ENCODE peak calls at places on chromosomes 1 and 21, in seven cellular contexts. P, S, T, O, M, V and W are unnamed samples.

GRCh38 chr21:35563885-35564451 is 496.4 kb downstream of the SETD4 start:
- DNase-seq in O (peak; percentile 15), V (no peak), P (no peak), M (peak; percentile 98), S (no peak), T (no peak), W (peak; percentile 98)

GRCh38 chr1:160420881-160421842 is 20.8 kb downstream of the VANGL2 start:
- DNase-seq in V (no peak), M (no peak), S (no peak), P (no peak), T (no peak), O (no peak), W (no peak)

GRCh38 chr1:91166106-91166712 is 144.4 kb upstream of the ZNF644 start:
- DNase-seq in M (peak; percentile 43), S (peak; percentile 48), P (no peak), V (peak; percentile 41), O (peak; percentile 43), T (peak; percentile 63), W (peak; percentile 11)

GRCh38 chr1:181135462-181135781 is 46.9 kb downstream of the IER5 start:
- DNase-seq in S (no peak), M (peak; percentile 49), O (no peak), P (no peak), T (peak; percentile 81), V (no peak), W (no peak)

GRCh38 chr1:95366498-95366897 is 132.5 kb downstream of the RWDD3 start:
- DNase-seq in V (no peak), T (no peak), P (no peak), S (no peak), O (no peak), M (no peak), W (no peak)

GRCh38 chr1:70327306-70328076 is 27.0 kb downstream of the ANKRD13C start:
- DNase-seq in T (no peak), P (no peak), V (peak; percentile 53), S (no peak), O (no peak), M (peak; percentile 30), W (no peak)

GRCh38 chr1:241888232-241888631 is 40.2 kb downstream of the EXO1 start:
- DNase-seq in T (no peak), O (no peak), M (peak; percentile 38), V (peak; percentile 21), P (no peak), S (no peak), W (no peak)

GRCh38 chr1:154861607-154862094 is 8.4 kb downstream of the KCNN3 start:
- DNase-seq in O (peak; percentile 58), T (no peak), P (no peak), V (no peak), S (no peak), M (peak; percentile 44), W (no peak)

GRCh38 chr1:56816264-56816663 is 2.9 kb downstream of the FYB2 start:
- DNase-seq in P (no peak), S (no peak), M (no peak), O (no peak), T (no peak), V (no peak), W (no peak)

GRCh38 chr1:152786077-152786476 is at the start of gene LCE1E:
- DNase-seq in M (no peak), O (no peak), S (no peak), T (peak; percentile 29), V (peak; percentile 89), P (no peak), W (no peak)

GRCh38 chr1:47785561-47786271 is 211.5 kb downstream of the TRABD2B start:
- DNase-seq in S (peak; percentile 12), P (no peak), T (no peak), O (no peak), M (no peak), V (peak; percentile 6), W (no peak)

GRCh38 chr1:191993549-191993948 is 164.7 kb upstream of the RGS18 start:
- DNase-seq in T (no peak), M (no peak), P (no peak), S (no peak), O (no peak), V (peak; percentile 6), W (no peak)

GRCh38 chr1:211606327-211606913 is 27.5 kb upstream of the SLC30A1 start:
- DNase-seq in P (no peak), M (no peak), V (no peak), O (no peak), T (peak; percentile 75), S (no peak), W (no peak)

GRCh38 chr1:16017461-16018303 is at the start of gene HSPB7:
- DNase-seq in M (peak; percentile 69), P (no peak), T (peak; percentile 34), S (no peak), O (peak; percentile 96), V (no peak), W (no peak)

GRCh38 chr1:19563336-19564097 is 78.2 kb upstream of the CAPZB start:
- DNase-seq in T (no peak), M (peak; percentile 57), S (peak; percentile 19), O (peak; percentile 83), P (peak; percentile 76), V (peak; percentile 29), W (peak; percentile 14)

GRCh38 chr1:7322283-7322785 is 448.8 kb upstream of the VAMP3 start:
- DNase-seq in P (no peak), S (no peak), O (no peak), T (no peak), M (no peak), V (no peak), W (no peak)

GRCh38 chr1:6519935-6520621 is 28.6 kb upstream of the PLEKHG5 start:
- DNase-seq in O (no peak), M (peak; percentile 84), V (peak; percentile 83), P (no peak), T (no peak), S (no peak), W (peak; percentile 68)

GRCh38 chr1:54403377-54403776 is 2.8 kb downstream of the SSBP3 start:
- DNase-seq in O (no peak), S (no peak), P (no peak), V (peak; percentile 17), M (no peak), T (no peak), W (no peak)

GRCh38 chr1:54402896-54403295 is 3.3 kb downstream of the SSBP3 start:
- DNase-seq in T (no peak), V (peak; percentile 11), S (no peak), M (peak; percentile 30), P (no peak), O (no peak), W (no peak)

GRCh38 chr1:54404263-54404662 is 1.9 kb downstream of the SSBP3 start:
- DNase-seq in V (no peak), P (no peak), S (no peak), M (no peak), O (no peak), T (no peak), W (no peak)

GRCh38 chr1:54404939-54405880 is 984 bp downstream of the SSBP3 start:
- DNase-seq in M (peak; percentile 15), O (no peak), S (no peak), V (peak; percentile 42), P (no peak), T (peak; percentile 47), W (no peak)

GRCh38 chr1:54403808-54404261 is 2.4 kb downstream of the SSBP3 start:
- DNase-seq in V (peak; percentile 68), O (no peak), T (no peak), S (no peak), P (no peak), M (peak; percentile 78), W (no peak)
- H3K4me3 ChIP-seq in V (peak overlapping the region; percentile 27), O (peak overlapping the region; percentile 57), T (peak overlapping the region; percentile 75), S (peak overlapping the region; percentile 23), P (peak overlapping the region; percentile 100), M (peak overlapping the region; percentile 12), W (peak overlapping the region; percentile 16)

GRCh38 chr1:1120866-1121563 is 5.1 kb upstream of the C1orf159 start:
- DNase-seq in V (no peak), T (no peak), P (no peak), M (no peak), O (no peak), S (peak; percentile 49), W (no peak)

GRCh38 chr1:1123581-1124507 is 8.0 kb upstream of the C1orf159 start:
- DNase-seq in T (no peak), O (no peak), S (no peak), M (peak; percentile 8), V (no peak), P (no peak), W (no peak)

GRCh38 chr1:1121611-1122077 is 5.8 kb upstream of the C1orf159 start:
- DNase-seq in O (no peak), P (no peak), S (no peak), V (no peak), T (no peak), M (no peak), W (no peak)

GRCh38 chr1:1122981-1123480 is 7.1 kb upstream of the C1orf159 start:
- DNase-seq in S (peak; percentile 54), V (no peak), O (no peak), P (no peak), M (no peak), T (no peak), W (no peak)

DNA sequence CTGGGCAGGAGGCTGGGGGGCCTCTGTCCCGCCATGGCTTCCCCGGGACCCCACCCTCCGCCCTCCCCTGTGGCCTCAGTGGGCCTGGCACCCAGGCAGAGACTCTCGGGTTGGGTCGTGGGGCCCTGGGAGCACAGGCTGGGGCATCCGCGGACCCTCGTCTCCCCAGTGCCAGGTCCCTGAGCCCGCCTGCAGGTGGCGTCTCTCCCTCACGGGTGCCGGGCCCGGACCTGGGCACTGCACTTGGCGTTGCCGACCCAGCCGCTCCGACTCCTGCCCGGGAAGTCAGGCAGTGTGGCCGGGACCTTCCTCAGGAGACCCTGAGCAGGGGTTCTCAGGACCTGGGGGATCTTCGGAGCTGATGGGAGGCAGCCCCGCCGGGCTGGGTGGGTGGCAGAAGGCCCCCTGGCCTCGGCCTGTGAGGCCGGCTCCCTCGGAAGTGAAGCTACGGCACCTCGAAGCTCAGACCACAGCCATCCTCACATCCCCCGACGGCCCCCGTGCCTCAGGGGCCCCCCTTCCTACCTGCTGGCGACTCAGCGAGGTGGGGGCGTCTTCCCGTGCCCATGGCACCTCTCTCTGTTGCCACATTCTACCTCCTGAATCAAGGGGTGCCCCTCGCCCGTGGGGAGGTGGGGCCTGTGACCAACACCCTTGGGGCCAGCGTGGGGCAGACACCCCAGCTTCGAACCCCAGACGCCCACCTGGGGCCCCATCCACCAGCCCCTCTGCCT is 6.4 kb upstream of the C1orf159 start:
- DNase-seq in M (peak; percentile 45), T (peak; percentile 77), P (peak; percentile 93), V (peak; percentile 51), S (peak; percentile 85), O (peak; percentile 55), W (no peak)
- H3K4me3 ChIP-seq in M (no peak overlapping the region), T (no peak overlapping the region), P (peak overlapping the region; percentile 32), V (peak overlapping the region; percentile 32), S (peak overlapping the region; percentile 8), O (no peak overlapping the region), W (peak overlapping the region; percentile 14)

DNA sequence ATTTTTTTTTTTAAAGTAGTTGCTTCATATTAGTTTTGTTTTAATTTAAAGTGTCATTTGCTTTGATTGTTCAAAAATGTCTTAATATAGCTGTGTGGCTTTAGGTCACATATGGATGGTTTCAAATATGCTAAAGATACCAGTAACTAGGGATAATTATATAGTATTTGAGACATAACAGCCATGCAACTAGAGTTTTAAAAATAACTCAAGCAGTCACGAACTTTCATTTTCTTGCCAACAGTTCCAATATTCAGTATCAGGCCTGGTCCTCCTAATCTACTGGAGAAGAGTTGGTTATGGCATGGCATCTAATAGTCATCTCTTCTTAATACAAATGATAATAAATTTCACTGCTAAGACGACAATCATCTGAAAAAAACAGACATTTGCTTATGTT is 24.0 kb upstream of the A3GALT2 start:
- DNase-seq in V (no peak), P (no peak), O (no peak), M (no peak), T (no peak), S (no peak), W (no peak)
- H3K4me3 ChIP-seq in V (peak overlapping the region; percentile 73), P (peak overlapping the region; percentile 79), O (no peak overlapping the region), M (peak overlapping the region; percentile 7), T (no peak overlapping the region), S (no peak overlapping the region), W (no peak overlapping the region)

GRCh38 chr1:243712890-243713425 is 137.1 kb downstream of the AKT3 start:
- DNase-seq in V (no peak), P (no peak), T (no peak), O (no peak), M (peak; percentile 18), S (no peak), W (no peak)
- H3K4me3 ChIP-seq in V (no peak overlapping the region), P (peak overlapping the region; percentile 3), T (no peak overlapping the region), O (no peak overlapping the region), M (no peak overlapping the region), S (no peak overlapping the region), W (no peak overlapping the region)